ENCODE peak calls at places on chromosomes 13 and 19, in eight cellular contexts. R, M, J, W, A, X, V and Q are unnamed samples.

GRCh38 chr13:33003458-33004019 is 12.7 kb upstream of the KL start:
- ATAC-seq in V (no peak), J (no peak), W (no peak), R (peak; percentile 61), M (no peak), A (no peak), X (no peak), Q (no peak)

GRCh38 chr13:22499919-22500318 is 680.9 kb upstream of the SGCG start:
- ATAC-seq in J (no peak), R (no peak), X (no peak), M (no peak), W (no peak), V (no peak), A (peak; percentile 77), Q (no peak)

GRCh38 chr13:78241278-78241919 is 322.8 kb upstream of the EDNRB start:
- ATAC-seq in W (peak; percentile 38), M (no peak), R (peak; percentile 83), X (no peak), V (peak; percentile 49), A (no peak), J (peak; percentile 38), Q (no peak)

GRCh38 chr13:23730251-23730650 is 158.9 kb downstream of the MIPEP start:
- ATAC-seq in X (no peak), W (no peak), M (peak; percentile 74), V (no peak), J (no peak), A (no peak), R (no peak), Q (no peak)

GRCh38 chr13:23867027-23867491 is 22.1 kb downstream of the MIPEP start:
- ATAC-seq in V (peak; percentile 83), A (no peak), X (peak; percentile 65), W (no peak), R (no peak), J (no peak), M (peak; percentile 72), Q (no peak)

GRCh38 chr13:58950911-58951310 is 1212.8 kb downstream of the DIAPH3 start:
- ATAC-seq in A (no peak), R (no peak), J (no peak), M (no peak), W (no peak), X (no peak), V (no peak), Q (no peak)

GRCh38 chr13:75123428-75123827 is 358.5 kb downstream of the TBC1D4 start:
- ATAC-seq in M (no peak), W (no peak), X (no peak), V (no peak), A (peak; percentile 51), R (no peak), J (no peak), Q (no peak)

GRCh38 chr13:99989376-99990044 is 7.9 kb downstream of the ZIC2 start:
- ATAC-seq in X (no peak), A (no peak), M (peak; percentile 28), R (peak; percentile 48), J (no peak), W (peak; percentile 27), V (no peak), Q (peak; percentile 16)

GRCh38 chr13:112143753-112144615 is 77.0 kb downstream of the SOX1 start:
- ATAC-seq in V (no peak), J (no peak), M (peak; percentile 50), X (no peak), W (peak; percentile 15), A (no peak), R (no peak), Q (no peak)

GRCh38 chr19:50371914-50372475 is 4.3 kb upstream of the NR1H2 start:
- ATAC-seq in X (no peak), J (no peak), A (no peak), W (no peak), M (no peak), V (no peak), R (no peak), Q (no peak)

GRCh38 chr13:48939728-48940127 is 36.0 kb upstream of the FNDC3A start:
- ATAC-seq in X (no peak), M (no peak), W (no peak), J (no peak), V (no peak), A (no peak), R (no peak), Q (no peak)

GRCh38 chr13:48909088-48909389 is 66.7 kb upstream of the FNDC3A start:
- ATAC-seq in X (no peak), A (no peak), R (no peak), W (peak; percentile 76), M (no peak), V (no peak), J (no peak), Q (no peak)

GRCh38 chr13:110340812-110341444 is 33.8 kb downstream of the COL4A2 start:
- ATAC-seq in V (peak; percentile 59), J (no peak), A (peak; percentile 57), W (peak; percentile 73), R (no peak), X (no peak), M (peak; percentile 73), Q (peak; percentile 81)

GRCh38 chr13:108980237-108980636 is 350.8 kb downstream of the MYO16 start:
- ATAC-seq in V (peak; percentile 53), M (no peak), X (no peak), A (peak; percentile 32), W (peak; percentile 97), J (no peak), R (no peak), Q (peak; percentile 31)

GRCh38 chr19:7600721-7601120 is 5.1 kb downstream of the CAMSAP3 start:
- ATAC-seq in X (no peak), W (no peak), R (no peak), J (no peak), V (no peak), M (no peak), A (no peak), Q (no peak)

GRCh38 chr13:44224433-44225149 is 149.0 kb upstream of the SERP2 start:
- ATAC-seq in X (no peak), M (peak; percentile 9), W (peak; percentile 37), A (peak; percentile 87), R (no peak), V (no peak), J (no peak), Q (peak; percentile 90)

GRCh38 chr19:37227996-37228395 is 10.0 kb downstream of the ZNF383 start:
- ATAC-seq in A (no peak), V (no peak), R (no peak), J (peak; percentile 54), M (no peak), X (no peak), W (no peak), Q (no peak)

GRCh38 chr19:5666921-5667610 is 13.2 kb downstream of the MICOS13 start:
- ATAC-seq in M (no peak), A (no peak), W (no peak), J (no peak), R (no peak), V (no peak), X (no peak), Q (no peak)

GRCh38 chr13:40974460-40975407 is 44.4 kb downstream of the ELF1 start:
- ATAC-seq in A (peak; percentile 15), R (peak; percentile 95), W (peak; percentile 91), X (peak; percentile 90), M (peak; percentile 43), V (peak; percentile 94), J (peak; percentile 98), Q (peak; percentile 60)
- H3K4me3 ChIP-seq in A (no peak overlapping the region), R (no peak overlapping the region), W (no peak overlapping the region), X (no peak overlapping the region), M (no peak overlapping the region), V (no peak overlapping the region), J (no peak overlapping the region), Q (no peak overlapping the region)

GRCh38 chr19:2048104-2048958 is 2.7 kb downstream of the MKNK2 start:
- ATAC-seq in J (no peak), V (no peak), A (no peak), M (no peak), W (no peak), X (no peak), R (no peak), Q (no peak)

GRCh38 chr19:2050349-2050990 is 574 bp downstream of the MKNK2 start:
- ATAC-seq in J (no peak), A (no peak), V (peak; percentile 2), W (no peak), M (no peak), X (peak; percentile 2), R (peak; percentile 11), Q (peak; percentile 1)

GRCh38 chr19:2048959-2049740 is 1.9 kb downstream of the MKNK2 start:
- ATAC-seq in J (no peak), W (no peak), V (no peak), M (peak; percentile 0), R (peak; percentile 11), A (peak; percentile 16), X (no peak), Q (no peak)

GRCh38 chr19:2050991-2051770 is at the start of gene MKNK2:
- ATAC-seq in X (peak; percentile 72), R (peak; percentile 47), V (peak; percentile 93), W (peak; percentile 60), M (peak; percentile 86), J (peak; percentile 72), A (peak; percentile 53), Q (peak; percentile 84)

DNA sequence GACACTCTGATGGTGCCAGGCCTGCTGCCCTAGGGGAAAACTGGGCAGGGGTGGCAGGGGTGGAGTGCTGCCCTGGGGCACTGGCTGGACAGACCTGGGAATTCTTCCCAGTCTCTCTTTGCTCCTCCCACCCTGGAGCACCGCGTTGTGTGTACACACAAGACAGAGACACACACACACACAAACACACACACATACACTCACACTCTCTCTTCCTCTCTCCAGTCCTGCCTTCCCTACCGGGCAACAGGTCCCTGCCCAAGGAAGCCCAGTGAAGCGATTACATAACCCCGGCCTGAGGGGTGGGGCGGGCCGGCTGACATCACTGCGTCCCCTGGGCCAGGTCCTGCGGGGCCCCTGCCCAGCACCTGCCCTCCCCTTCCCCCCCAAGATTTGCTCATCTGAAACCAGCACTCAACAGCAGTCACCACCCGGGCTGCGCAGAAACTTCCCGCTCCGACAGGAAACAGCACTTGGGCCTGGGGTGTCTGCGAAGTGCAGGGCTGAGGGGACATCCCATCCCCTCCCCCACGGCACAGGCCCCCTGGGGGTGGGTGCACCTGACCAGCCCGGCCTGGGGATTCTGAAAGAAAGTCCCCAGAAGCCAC is 1.2 kb downstream of the MKNK2 start:
- ATAC-seq in W (peak; percentile 75), A (peak; percentile 61), X (peak; percentile 5), M (peak; percentile 90), J (peak; percentile 3), R (peak; percentile 28), V (peak; percentile 18), Q (peak; percentile 67)
- TF ChIP-seq POLR2A in W (peak; percentile 89), A (no peak), X (peak; percentile 36), M (peak; percentile 91), J (no peak), R (no peak), V (no peak), Q (peak; percentile 81)

GRCh38 chr19:48443731-48444128 is 2.1 kb upstream of the GRWD1 start:
- ATAC-seq in X (no peak), W (no peak), A (no peak), R (no peak), M (no peak), V (no peak), J (no peak), Q (no peak)
- H3K4me3 ChIP-seq in X (no peak overlapping the region), W (no peak overlapping the region), A (peak overlapping the region; percentile 72), R (peak overlapping the region; percentile 77), M (peak overlapping the region; percentile 77), V (no peak overlapping the region), J (no peak overlapping the region), Q (peak overlapping the region; percentile 72)

DNA sequence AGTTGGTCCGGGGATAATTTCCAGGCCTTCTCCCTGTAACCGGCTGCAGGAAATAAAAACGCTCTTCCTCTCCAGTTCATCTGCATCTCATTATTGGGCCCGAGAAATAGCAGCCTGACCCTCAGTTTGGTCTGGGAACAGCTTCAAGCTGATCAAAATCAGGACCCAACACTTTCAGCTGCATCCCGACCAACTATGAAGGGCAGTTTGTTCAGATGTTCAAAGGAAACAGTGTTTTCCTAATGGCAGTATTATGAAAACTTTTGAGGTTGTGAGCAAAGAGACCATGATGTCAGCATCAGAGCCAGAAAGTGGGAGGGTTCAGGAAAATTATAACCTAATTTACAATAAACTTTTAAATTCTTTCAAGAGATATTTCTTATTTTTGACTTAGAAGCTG is 35.7 kb downstream of the STK24 start:
- ATAC-seq in R (no peak), M (no peak), J (no peak), W (no peak), V (peak; percentile 27), A (no peak), X (no peak), Q (no peak)
- TF ChIP-seq POLR2A in R (no peak), M (no peak), J (no peak), W (no peak), V (no peak), A (no peak), X (no peak), Q (no peak)